ENCODE peak calls at places on chromosomes 2 and 18, in eight cellular contexts. One of them, this sample, is unnamed.

GRCh38 chr2:216776076-216776726 is 80.9 kb upstream of the IGFBP5 start:
- DNase-seq in left ventricle myocardium inferior: no peak
- DNase-seq in body of pancreas: no peak
- DNase-seq in GM12878: no peak
- DNase-seq in sigmoid colon: no peak
- DNase-seq in CD8-positive, alpha-beta T cell: no peak
- DNase-seq in IMR-90: no peak
- DNase-seq in transverse colon: no peak
- DNase-seq in this sample: peak; percentile 49

GRCh38 chr2:238657132-238658053 is 190.5 kb upstream of the TWIST2 start:
- DNase-seq in CD8-positive, alpha-beta T cell: no peak
- DNase-seq in transverse colon: no peak
- DNase-seq in IMR-90: no peak
- DNase-seq in body of pancreas: no peak
- DNase-seq in sigmoid colon: no peak
- DNase-seq in GM12878: no peak
- DNase-seq in left ventricle myocardium inferior: no peak
- DNase-seq in this sample: no peak

GRCh38 chr18:59140287-59140885 is 702 bp downstream of the SEC11C start:
- DNase-seq in GM12878: no peak
- DNase-seq in transverse colon: peak; percentile 33
- DNase-seq in body of pancreas: peak; percentile 26
- DNase-seq in left ventricle myocardium inferior: no peak
- DNase-seq in IMR-90: peak; percentile 51
- DNase-seq in sigmoid colon: peak; percentile 64
- DNase-seq in CD8-positive, alpha-beta T cell: no peak
- DNase-seq in this sample: no peak

GRCh38 chr2:98148968-98149697 is 62.2 kb downstream of the VWA3B start:
- DNase-seq in GM12878: no peak
- DNase-seq in transverse colon: no peak
- DNase-seq in sigmoid colon: no peak
- DNase-seq in IMR-90: peak; percentile 62
- DNase-seq in body of pancreas: peak; percentile 56
- DNase-seq in CD8-positive, alpha-beta T cell: no peak
- DNase-seq in left ventricle myocardium inferior: no peak
- DNase-seq in this sample: peak; percentile 36

GRCh38 chr2:88492002-88492401 is 39.5 kb upstream of the FOXI3 start:
- DNase-seq in GM12878: no peak
- DNase-seq in sigmoid colon: no peak
- DNase-seq in transverse colon: no peak
- DNase-seq in CD8-positive, alpha-beta T cell: no peak
- DNase-seq in IMR-90: no peak
- DNase-seq in left ventricle myocardium inferior: no peak
- DNase-seq in body of pancreas: no peak
- DNase-seq in this sample: no peak

GRCh38 chr2:30127016-30127893 is 19.6 kb upstream of the YPEL5 start:
- DNase-seq in GM12878: no peak
- DNase-seq in body of pancreas: no peak
- DNase-seq in left ventricle myocardium inferior: no peak
- DNase-seq in CD8-positive, alpha-beta T cell: no peak
- DNase-seq in IMR-90: peak; percentile 31
- DNase-seq in sigmoid colon: no peak
- DNase-seq in transverse colon: no peak
- DNase-seq in this sample: no peak

GRCh38 chr2:200364142-200364541 is 57.6 kb downstream of the SPATS2L start:
- DNase-seq in body of pancreas: no peak
- DNase-seq in IMR-90: no peak
- DNase-seq in sigmoid colon: no peak
- DNase-seq in left ventricle myocardium inferior: no peak
- DNase-seq in GM12878: no peak
- DNase-seq in transverse colon: no peak
- DNase-seq in CD8-positive, alpha-beta T cell: no peak
- DNase-seq in this sample: no peak

GRCh38 chr2:215653344-215654015 is 217.6 kb upstream of the FN1 start:
- DNase-seq in GM12878: no peak
- DNase-seq in body of pancreas: no peak
- DNase-seq in CD8-positive, alpha-beta T cell: no peak
- DNase-seq in IMR-90: peak; percentile 70
- DNase-seq in transverse colon: no peak
- DNase-seq in sigmoid colon: no peak
- DNase-seq in left ventricle myocardium inferior: no peak
- DNase-seq in this sample: no peak

GRCh38 chr2:230678451-230678850 is 34.2 kb upstream of the CAB39 start:
- DNase-seq in IMR-90: no peak
- DNase-seq in sigmoid colon: no peak
- DNase-seq in CD8-positive, alpha-beta T cell: no peak
- DNase-seq in left ventricle myocardium inferior: no peak
- DNase-seq in GM12878: no peak
- DNase-seq in transverse colon: no peak
- DNase-seq in body of pancreas: no peak
- DNase-seq in this sample: no peak

GRCh38 chr2:230751062-230751461 is 38.4 kb downstream of the CAB39 start:
- DNase-seq in transverse colon: no peak
- DNase-seq in CD8-positive, alpha-beta T cell: no peak
- DNase-seq in IMR-90: peak; percentile 88
- DNase-seq in body of pancreas: no peak
- DNase-seq in sigmoid colon: no peak
- DNase-seq in left ventricle myocardium inferior: no peak
- DNase-seq in GM12878: no peak
- DNase-seq in this sample: no peak

GRCh38 chr2:25324905-25325592 is 16.7 kb downstream of the DNMT3A start:
- DNase-seq in CD8-positive, alpha-beta T cell: no peak
- DNase-seq in transverse colon: no peak
- DNase-seq in IMR-90: peak; percentile 73
- DNase-seq in GM12878: no peak
- DNase-seq in body of pancreas: no peak
- DNase-seq in sigmoid colon: peak; percentile 85
- DNase-seq in left ventricle myocardium inferior: no peak
- DNase-seq in this sample: peak; percentile 86

GRCh38 chr2:16633632-16634430 is 31.8 kb downstream of the CYRIA start:
- DNase-seq in left ventricle myocardium inferior: no peak
- DNase-seq in body of pancreas: no peak
- DNase-seq in sigmoid colon: no peak
- DNase-seq in IMR-90: peak; percentile 55
- DNase-seq in CD8-positive, alpha-beta T cell: no peak
- DNase-seq in GM12878: no peak
- DNase-seq in transverse colon: no peak
- DNase-seq in this sample: no peak

DNA sequence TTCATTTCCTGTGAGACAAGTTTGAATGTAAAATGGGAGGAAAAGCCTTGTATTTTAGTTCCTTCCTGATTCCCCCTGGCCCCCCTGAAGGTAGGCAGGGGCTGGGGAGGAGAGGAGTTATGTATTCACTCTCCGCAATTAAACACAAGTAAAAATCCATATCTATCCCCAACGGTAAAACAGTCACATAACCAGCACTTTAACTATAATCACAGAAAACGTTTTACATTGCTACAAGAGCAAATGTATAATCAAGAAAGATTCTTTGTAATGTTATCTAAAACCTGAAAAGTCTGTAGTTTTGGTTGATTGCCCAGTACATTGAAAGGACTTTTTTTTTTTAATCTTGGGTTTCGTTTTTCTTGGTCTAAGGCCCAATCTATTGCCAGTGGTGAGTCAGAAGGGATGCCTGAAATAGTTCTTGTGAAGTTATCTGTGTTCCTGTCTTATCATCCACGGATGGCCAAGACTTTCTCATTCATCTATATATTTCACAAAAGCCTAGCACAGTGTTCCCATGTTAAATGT is 34.5 kb upstream of the CCNYL1 start:
- DNase-seq in body of pancreas: no peak
- DNase-seq in CD8-positive, alpha-beta T cell: no peak
- DNase-seq in sigmoid colon: no peak
- DNase-seq in transverse colon: no peak
- DNase-seq in IMR-90: peak; percentile 91
- DNase-seq in left ventricle myocardium inferior: no peak
- DNase-seq in GM12878: no peak
- DNase-seq in this sample: no peak
- H3K27ac ChIP-seq in body of pancreas: peak overlapping the region; percentile 36
- H3K27ac ChIP-seq in CD8-positive, alpha-beta T cell: no peak overlapping the region
- H3K27ac ChIP-seq in sigmoid colon: peak overlapping the region; percentile 43
- H3K27ac ChIP-seq in transverse colon: no peak overlapping the region
- H3K27ac ChIP-seq in IMR-90: peak overlapping the region; percentile 55
- H3K27ac ChIP-seq in left ventricle myocardium inferior: peak overlapping the region; percentile 56
- H3K27ac ChIP-seq in GM12878: peak overlapping the region; percentile 63
- H3K27ac ChIP-seq in this sample: no peak overlapping the region

GRCh38 chr2:109513749-109514588 is 99.8 kb downstream of the SEPTIN10 start:
- DNase-seq in CD8-positive, alpha-beta T cell: no peak
- DNase-seq in left ventricle myocardium inferior: no peak
- DNase-seq in transverse colon: peak; percentile 26
- DNase-seq in body of pancreas: no peak
- DNase-seq in sigmoid colon: peak; percentile 88
- DNase-seq in IMR-90: peak; percentile 95
- DNase-seq in GM12878: peak; percentile 95
- DNase-seq in this sample: peak; percentile 35

GRCh38 chr2:109517118-109517889 is 96.5 kb downstream of the SEPTIN10 start:
- DNase-seq in CD8-positive, alpha-beta T cell: no peak
- DNase-seq in left ventricle myocardium inferior: no peak
- DNase-seq in IMR-90: no peak
- DNase-seq in sigmoid colon: no peak
- DNase-seq in GM12878: no peak
- DNase-seq in transverse colon: no peak
- DNase-seq in body of pancreas: no peak
- DNase-seq in this sample: no peak

GRCh38 chr2:109514857-109515256 is 98.9 kb downstream of the SEPTIN10 start:
- DNase-seq in body of pancreas: no peak
- DNase-seq in left ventricle myocardium inferior: no peak
- DNase-seq in transverse colon: no peak
- DNase-seq in IMR-90: no peak
- DNase-seq in CD8-positive, alpha-beta T cell: no peak
- DNase-seq in GM12878: no peak
- DNase-seq in sigmoid colon: no peak
- DNase-seq in this sample: no peak

GRCh38 chr2:109513230-109513629 is 100.5 kb downstream of the SEPTIN10 start:
- DNase-seq in transverse colon: no peak
- DNase-seq in GM12878: no peak
- DNase-seq in IMR-90: no peak
- DNase-seq in left ventricle myocardium inferior: no peak
- DNase-seq in body of pancreas: no peak
- DNase-seq in sigmoid colon: no peak
- DNase-seq in CD8-positive, alpha-beta T cell: no peak
- DNase-seq in this sample: no peak

DNA sequence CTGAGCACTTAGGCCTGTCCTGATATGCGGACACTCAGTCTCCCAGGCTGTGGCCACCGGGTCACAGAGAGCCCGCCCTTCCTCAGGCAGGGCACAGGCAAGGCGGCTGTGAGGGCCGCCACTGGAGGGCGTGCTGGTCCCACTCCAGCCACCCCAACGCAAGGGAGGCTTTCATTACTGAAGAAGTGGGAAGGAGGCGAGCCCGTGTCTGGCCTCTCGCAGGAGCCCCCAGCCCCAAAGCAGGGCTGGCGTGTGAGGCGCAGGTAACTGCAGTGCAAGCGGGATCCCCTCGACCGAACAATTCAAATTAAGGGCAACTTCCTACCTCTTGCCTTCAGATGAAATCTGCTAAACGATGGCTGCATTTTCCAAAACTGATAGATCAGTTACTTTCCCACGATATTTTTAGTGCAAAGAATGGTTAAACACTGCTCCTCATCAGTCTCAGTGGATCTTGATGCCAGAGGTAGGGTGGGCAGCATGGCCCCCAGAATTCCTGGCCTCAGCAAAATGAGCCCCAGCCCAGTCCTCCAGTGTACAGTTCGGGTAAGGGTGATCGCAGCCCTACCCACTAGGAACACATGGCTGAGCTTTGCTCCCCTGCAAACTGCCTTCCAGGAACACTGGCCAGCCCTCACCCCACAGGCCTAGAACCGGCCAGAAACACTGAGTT is 97.2 kb downstream of the SEPTIN10 start:
- DNase-seq in IMR-90: peak; percentile 23
- DNase-seq in body of pancreas: no peak
- DNase-seq in left ventricle myocardium inferior: peak; percentile 51
- DNase-seq in GM12878: no peak
- DNase-seq in CD8-positive, alpha-beta T cell: no peak
- DNase-seq in transverse colon: peak; percentile 49
- DNase-seq in sigmoid colon: no peak
- DNase-seq in this sample: no peak
- TF ChIP-seq CTCF in IMR-90: peak; percentile 66
- TF ChIP-seq CTCF in body of pancreas: no peak
- TF ChIP-seq CTCF in left ventricle myocardium inferior: peak; percentile 80
- TF ChIP-seq CTCF in GM12878: peak; percentile 89
- TF ChIP-seq CTCF in CD8-positive, alpha-beta T cell: no peak
- TF ChIP-seq CTCF in transverse colon: peak; percentile 24
- TF ChIP-seq CTCF in sigmoid colon: peak; percentile 32
- TF ChIP-seq CTCF in this sample: no peak

GRCh38 chr2:74843371-74844298 is 9.7 kb downstream of the HK2 start:
- DNase-seq in CD8-positive, alpha-beta T cell: no peak
- DNase-seq in IMR-90: peak; percentile 92
- DNase-seq in transverse colon: peak; percentile 59
- DNase-seq in body of pancreas: no peak
- DNase-seq in sigmoid colon: peak; percentile 69
- DNase-seq in GM12878: peak; percentile 56
- DNase-seq in left ventricle myocardium inferior: no peak
- DNase-seq in this sample: no peak
- H3K4me1 ChIP-seq in CD8-positive, alpha-beta T cell: peaks cover 89% of the 10 kb centered on the region
- H3K4me1 ChIP-seq in IMR-90: peaks cover 42% of the 10 kb centered on the region
- H3K4me1 ChIP-seq in transverse colon: peaks cover 48% of the 10 kb centered on the region
- H3K4me1 ChIP-seq in body of pancreas: peaks cover 22% of the 10 kb centered on the region
- H3K4me1 ChIP-seq in sigmoid colon: peaks cover 12% of the 10 kb centered on the region
- H3K4me1 ChIP-seq in GM12878: peaks cover 52% of the 10 kb centered on the region
- H3K4me1 ChIP-seq in left ventricle myocardium inferior: peaks cover 66% of the 10 kb centered on the region
- H3K4me1 ChIP-seq in this sample: peaks cover 48% of the 10 kb centered on the region

GRCh38 chr18:22847867-22848451 is 85.2 kb upstream of the RBBP8 start:
- DNase-seq in left ventricle myocardium inferior: no peak
- DNase-seq in sigmoid colon: no peak
- DNase-seq in CD8-positive, alpha-beta T cell: no peak
- DNase-seq in GM12878: no peak
- DNase-seq in body of pancreas: no peak
- DNase-seq in IMR-90: no peak
- DNase-seq in transverse colon: no peak
- DNase-seq in this sample: no peak

GRCh38 chr18:22846088-22846683 is 86.9 kb upstream of the RBBP8 start:
- DNase-seq in GM12878: no peak
- DNase-seq in IMR-90: peak; percentile 25
- DNase-seq in left ventricle myocardium inferior: no peak
- DNase-seq in sigmoid colon: no peak
- DNase-seq in body of pancreas: no peak
- DNase-seq in CD8-positive, alpha-beta T cell: no peak
- DNase-seq in transverse colon: no peak
- DNase-seq in this sample: no peak

GRCh38 chr18:22847392-22847791 is 85.7 kb upstream of the RBBP8 start:
- DNase-seq in body of pancreas: no peak
- DNase-seq in transverse colon: no peak
- DNase-seq in IMR-90: peak; percentile 51
- DNase-seq in sigmoid colon: no peak
- DNase-seq in CD8-positive, alpha-beta T cell: no peak
- DNase-seq in left ventricle myocardium inferior: no peak
- DNase-seq in GM12878: no peak
- DNase-seq in this sample: no peak

GRCh38 chr18:22848618-22849017 is 84.5 kb upstream of the RBBP8 start:
- DNase-seq in sigmoid colon: no peak
- DNase-seq in transverse colon: no peak
- DNase-seq in GM12878: no peak
- DNase-seq in left ventricle myocardium inferior: no peak
- DNase-seq in body of pancreas: peak; percentile 30
- DNase-seq in IMR-90: peak; percentile 82
- DNase-seq in CD8-positive, alpha-beta T cell: no peak
- DNase-seq in this sample: no peak

DNA sequence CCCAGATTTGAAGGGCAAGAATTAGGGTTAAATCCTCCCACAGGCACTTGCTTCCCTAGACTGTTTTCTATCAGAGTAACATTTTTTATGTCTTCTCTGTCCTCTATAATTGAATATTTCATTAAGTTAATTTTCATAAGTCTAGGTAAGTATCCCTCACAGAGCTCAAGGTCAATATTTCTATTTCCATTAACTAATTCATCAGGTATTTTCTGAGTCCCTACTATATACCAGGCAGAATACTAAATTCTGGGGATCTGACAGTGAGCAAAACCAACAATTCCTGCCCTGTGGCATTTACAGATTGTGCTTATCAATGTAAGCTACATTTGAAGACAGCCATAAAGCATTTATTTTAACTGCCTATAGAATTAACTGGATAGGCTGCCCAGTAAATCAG is 86.4 kb upstream of the RBBP8 start:
- DNase-seq in sigmoid colon: no peak
- DNase-seq in GM12878: no peak
- DNase-seq in transverse colon: no peak
- DNase-seq in left ventricle myocardium inferior: no peak
- DNase-seq in CD8-positive, alpha-beta T cell: no peak
- DNase-seq in body of pancreas: no peak
- DNase-seq in IMR-90: no peak
- DNase-seq in this sample: no peak
- H3K27ac ChIP-seq in sigmoid colon: no peak overlapping the region
- H3K27ac ChIP-seq in GM12878: no peak overlapping the region
- H3K27ac ChIP-seq in transverse colon: no peak overlapping the region
- H3K27ac ChIP-seq in left ventricle myocardium inferior: no peak overlapping the region
- H3K27ac ChIP-seq in CD8-positive, alpha-beta T cell: no peak overlapping the region
- H3K27ac ChIP-seq in body of pancreas: no peak overlapping the region
- H3K27ac ChIP-seq in IMR-90: no peak overlapping the region
- H3K27ac ChIP-seq in this sample: no peak overlapping the region